ENCODE peak calls at places on chromosomes 12 and 14, in seven cellular contexts. One of them, this sample, is unnamed.

GRCh38 chr12:97837401-97837800 is 374.8 kb downstream of the RMST start:
- DNase-seq in NCI-H1417 treated with DMSO at 0.1 percent for 48 hours: no peak
- DNase-seq in coronary artery: no peak
- DNase-seq in Karpas-422: no peak
- DNase-seq in psoas muscle: no peak
- DNase-seq in CD4-positive, alpha-beta T cell: no peak
- DNase-seq in activated naive CD8-positive, alpha-beta T cell treated with anti-CD3 and anti-CD28 coated beads, Interleukin-2, amount 10 ng/mL, durations not matched to agents 7 days and 5 days: no peak
- DNase-seq in this sample: no peak

GRCh38 chr12:108173160-108173559 is 44.1 kb downstream of the WSCD2 start:
- DNase-seq in coronary artery: no peak
- DNase-seq in activated naive CD8-positive, alpha-beta T cell treated with anti-CD3 and anti-CD28 coated beads, Interleukin-2, amount 10 ng/mL, durations not matched to agents 7 days and 5 days: no peak
- DNase-seq in NCI-H1417 treated with DMSO at 0.1 percent for 48 hours: no peak
- DNase-seq in CD4-positive, alpha-beta T cell: no peak
- DNase-seq in psoas muscle: no peak
- DNase-seq in Karpas-422: no peak
- DNase-seq in this sample: no peak

GRCh38 chr14:47442206-47442605 is 233.2 kb downstream of the MDGA2 start:
- DNase-seq in NCI-H1417 treated with DMSO at 0.1 percent for 48 hours: no peak
- DNase-seq in activated naive CD8-positive, alpha-beta T cell treated with anti-CD3 and anti-CD28 coated beads, Interleukin-2, amount 10 ng/mL, durations not matched to agents 7 days and 5 days: no peak
- DNase-seq in CD4-positive, alpha-beta T cell: no peak
- DNase-seq in Karpas-422: no peak
- DNase-seq in psoas muscle: no peak
- DNase-seq in coronary artery: no peak
- DNase-seq in this sample: no peak

GRCh38 chr12:79901506-79901905 is 33.4 kb downstream of the PPP1R12A start:
- DNase-seq in psoas muscle: no peak
- DNase-seq in CD4-positive, alpha-beta T cell: no peak
- DNase-seq in activated naive CD8-positive, alpha-beta T cell treated with anti-CD3 and anti-CD28 coated beads, Interleukin-2, amount 10 ng/mL, durations not matched to agents 7 days and 5 days: no peak
- DNase-seq in Karpas-422: no peak
- DNase-seq in coronary artery: no peak
- DNase-seq in NCI-H1417 treated with DMSO at 0.1 percent for 48 hours: no peak
- DNase-seq in this sample: no peak

GRCh38 chr12:127306604-127307215 is 960.3 kb upstream of the TMEM132C start:
- DNase-seq in NCI-H1417 treated with DMSO at 0.1 percent for 48 hours: no peak
- DNase-seq in psoas muscle: no peak
- DNase-seq in CD4-positive, alpha-beta T cell: no peak
- DNase-seq in Karpas-422: no peak
- DNase-seq in activated naive CD8-positive, alpha-beta T cell treated with anti-CD3 and anti-CD28 coated beads, Interleukin-2, amount 10 ng/mL, durations not matched to agents 7 days and 5 days: no peak
- DNase-seq in coronary artery: no peak
- DNase-seq in this sample: no peak

GRCh38 chr12:130514149-130514551 is 176.5 kb downstream of the PIWIL1 start:
- DNase-seq in Karpas-422: no peak
- DNase-seq in CD4-positive, alpha-beta T cell: no peak
- DNase-seq in coronary artery: no peak
- DNase-seq in NCI-H1417 treated with DMSO at 0.1 percent for 48 hours: peak; percentile 57
- DNase-seq in activated naive CD8-positive, alpha-beta T cell treated with anti-CD3 and anti-CD28 coated beads, Interleukin-2, amount 10 ng/mL, durations not matched to agents 7 days and 5 days: no peak
- DNase-seq in psoas muscle: no peak
- DNase-seq in this sample: no peak

GRCh38 chr12:76890407-76891143 is 11.8 kb upstream of the CSRP2 start:
- DNase-seq in NCI-H1417 treated with DMSO at 0.1 percent for 48 hours: no peak
- DNase-seq in psoas muscle: no peak
- DNase-seq in coronary artery: no peak
- DNase-seq in Karpas-422: no peak
- DNase-seq in activated naive CD8-positive, alpha-beta T cell treated with anti-CD3 and anti-CD28 coated beads, Interleukin-2, amount 10 ng/mL, durations not matched to agents 7 days and 5 days: no peak
- DNase-seq in CD4-positive, alpha-beta T cell: no peak
- DNase-seq in this sample: no peak

GRCh38 chr12:66359300-66359699 is 57.0 kb downstream of the HELB start:
- DNase-seq in coronary artery: no peak
- DNase-seq in psoas muscle: no peak
- DNase-seq in NCI-H1417 treated with DMSO at 0.1 percent for 48 hours: no peak
- DNase-seq in activated naive CD8-positive, alpha-beta T cell treated with anti-CD3 and anti-CD28 coated beads, Interleukin-2, amount 10 ng/mL, durations not matched to agents 7 days and 5 days: no peak
- DNase-seq in CD4-positive, alpha-beta T cell: no peak
- DNase-seq in Karpas-422: no peak
- DNase-seq in this sample: no peak

GRCh38 chr14:103418508-103418818 is 33.2 kb downstream of the MARK3 start:
- DNase-seq in NCI-H1417 treated with DMSO at 0.1 percent for 48 hours: no peak
- DNase-seq in CD4-positive, alpha-beta T cell: no peak
- DNase-seq in activated naive CD8-positive, alpha-beta T cell treated with anti-CD3 and anti-CD28 coated beads, Interleukin-2, amount 10 ng/mL, durations not matched to agents 7 days and 5 days: no peak
- DNase-seq in Karpas-422: no peak
- DNase-seq in coronary artery: no peak
- DNase-seq in psoas muscle: no peak
- DNase-seq in this sample: no peak

GRCh38 chr12:22459872-22460490 is 84.4 kb downstream of the C2CD5 start:
- DNase-seq in Karpas-422: peak; percentile 85
- DNase-seq in CD4-positive, alpha-beta T cell: no peak
- DNase-seq in coronary artery: no peak
- DNase-seq in activated naive CD8-positive, alpha-beta T cell treated with anti-CD3 and anti-CD28 coated beads, Interleukin-2, amount 10 ng/mL, durations not matched to agents 7 days and 5 days: no peak
- DNase-seq in NCI-H1417 treated with DMSO at 0.1 percent for 48 hours: no peak
- DNase-seq in psoas muscle: no peak
- DNase-seq in this sample: no peak

GRCh38 chr12:111757361-111758119 is 9.2 kb upstream of the ALDH2 start:
- DNase-seq in psoas muscle: peak; percentile 64
- DNase-seq in NCI-H1417 treated with DMSO at 0.1 percent for 48 hours: no peak
- DNase-seq in Karpas-422: peak; percentile 89
- DNase-seq in coronary artery: no peak
- DNase-seq in CD4-positive, alpha-beta T cell: no peak
- DNase-seq in activated naive CD8-positive, alpha-beta T cell treated with anti-CD3 and anti-CD28 coated beads, Interleukin-2, amount 10 ng/mL, durations not matched to agents 7 days and 5 days: peak; percentile 52
- DNase-seq in this sample: peak; percentile 66

GRCh38 chr12:50185975-50186663 is 18.9 kb upstream of the CERS5 start:
- DNase-seq in activated naive CD8-positive, alpha-beta T cell treated with anti-CD3 and anti-CD28 coated beads, Interleukin-2, amount 10 ng/mL, durations not matched to agents 7 days and 5 days: no peak
- DNase-seq in psoas muscle: no peak
- DNase-seq in CD4-positive, alpha-beta T cell: no peak
- DNase-seq in Karpas-422: no peak
- DNase-seq in NCI-H1417 treated with DMSO at 0.1 percent for 48 hours: no peak
- DNase-seq in coronary artery: no peak
- DNase-seq in this sample: no peak

GRCh38 chr12:98483621-98484455 is 31.6 kb upstream of the TMPO start:
- DNase-seq in CD4-positive, alpha-beta T cell: no peak
- DNase-seq in coronary artery: no peak
- DNase-seq in psoas muscle: no peak
- DNase-seq in activated naive CD8-positive, alpha-beta T cell treated with anti-CD3 and anti-CD28 coated beads, Interleukin-2, amount 10 ng/mL, durations not matched to agents 7 days and 5 days: no peak
- DNase-seq in Karpas-422: no peak
- DNase-seq in NCI-H1417 treated with DMSO at 0.1 percent for 48 hours: no peak
- DNase-seq in this sample: no peak

GRCh38 chr12:106598003-106598402 is 15.2 kb downstream of the RFX4 start:
- DNase-seq in CD4-positive, alpha-beta T cell: no peak
- DNase-seq in coronary artery: no peak
- DNase-seq in activated naive CD8-positive, alpha-beta T cell treated with anti-CD3 and anti-CD28 coated beads, Interleukin-2, amount 10 ng/mL, durations not matched to agents 7 days and 5 days: no peak
- DNase-seq in psoas muscle: no peak
- DNase-seq in Karpas-422: no peak
- DNase-seq in NCI-H1417 treated with DMSO at 0.1 percent for 48 hours: no peak
- DNase-seq in this sample: no peak

GRCh38 chr12:88298761-88299242 is 156.7 kb downstream of the TMTC3 start:
- DNase-seq in coronary artery: no peak
- DNase-seq in NCI-H1417 treated with DMSO at 0.1 percent for 48 hours: no peak
- DNase-seq in psoas muscle: no peak
- DNase-seq in activated naive CD8-positive, alpha-beta T cell treated with anti-CD3 and anti-CD28 coated beads, Interleukin-2, amount 10 ng/mL, durations not matched to agents 7 days and 5 days: no peak
- DNase-seq in Karpas-422: no peak
- DNase-seq in CD4-positive, alpha-beta T cell: no peak
- DNase-seq in this sample: no peak

GRCh38 chr12:31106101-31106803 is 32.6 kb downstream of the DDX11 start:
- DNase-seq in NCI-H1417 treated with DMSO at 0.1 percent for 48 hours: no peak
- DNase-seq in CD4-positive, alpha-beta T cell: no peak
- DNase-seq in coronary artery: peak; percentile 61
- DNase-seq in activated naive CD8-positive, alpha-beta T cell treated with anti-CD3 and anti-CD28 coated beads, Interleukin-2, amount 10 ng/mL, durations not matched to agents 7 days and 5 days: no peak
- DNase-seq in Karpas-422: no peak
- DNase-seq in psoas muscle: no peak
- DNase-seq in this sample: no peak

GRCh38 chr12:121365416-121366062 is 13.3 kb upstream of the ANAPC5 start:
- DNase-seq in Karpas-422: no peak
- DNase-seq in CD4-positive, alpha-beta T cell: no peak
- DNase-seq in activated naive CD8-positive, alpha-beta T cell treated with anti-CD3 and anti-CD28 coated beads, Interleukin-2, amount 10 ng/mL, durations not matched to agents 7 days and 5 days: no peak
- DNase-seq in NCI-H1417 treated with DMSO at 0.1 percent for 48 hours: no peak
- DNase-seq in psoas muscle: no peak
- DNase-seq in coronary artery: no peak
- DNase-seq in this sample: no peak

GRCh38 chr14:32694795-32695449 is 243.8 kb upstream of the NPAS3 start:
- DNase-seq in NCI-H1417 treated with DMSO at 0.1 percent for 48 hours: peak; percentile 66
- DNase-seq in psoas muscle: no peak
- DNase-seq in coronary artery: no peak
- DNase-seq in activated naive CD8-positive, alpha-beta T cell treated with anti-CD3 and anti-CD28 coated beads, Interleukin-2, amount 10 ng/mL, durations not matched to agents 7 days and 5 days: no peak
- DNase-seq in Karpas-422: no peak
- DNase-seq in CD4-positive, alpha-beta T cell: no peak
- DNase-seq in this sample: no peak

GRCh38 chr12:92041742-92042141 is 103.9 kb downstream of the BTG1 start:
- DNase-seq in activated naive CD8-positive, alpha-beta T cell treated with anti-CD3 and anti-CD28 coated beads, Interleukin-2, amount 10 ng/mL, durations not matched to agents 7 days and 5 days: no peak
- DNase-seq in CD4-positive, alpha-beta T cell: no peak
- DNase-seq in coronary artery: no peak
- DNase-seq in psoas muscle: no peak
- DNase-seq in Karpas-422: no peak
- DNase-seq in NCI-H1417 treated with DMSO at 0.1 percent for 48 hours: no peak
- DNase-seq in this sample: peak; percentile 45

GRCh38 chr12:44076892-44077291 is 241.0 kb downstream of the TMEM117 start:
- DNase-seq in CD4-positive, alpha-beta T cell: no peak
- DNase-seq in Karpas-422: no peak
- DNase-seq in NCI-H1417 treated with DMSO at 0.1 percent for 48 hours: no peak
- DNase-seq in activated naive CD8-positive, alpha-beta T cell treated with anti-CD3 and anti-CD28 coated beads, Interleukin-2, amount 10 ng/mL, durations not matched to agents 7 days and 5 days: no peak
- DNase-seq in psoas muscle: no peak
- DNase-seq in coronary artery: no peak
- DNase-seq in this sample: no peak

GRCh38 chr12:107731376-107731775 is 29.6 kb downstream of the PRDM4 start:
- DNase-seq in CD4-positive, alpha-beta T cell: no peak
- DNase-seq in activated naive CD8-positive, alpha-beta T cell treated with anti-CD3 and anti-CD28 coated beads, Interleukin-2, amount 10 ng/mL, durations not matched to agents 7 days and 5 days: no peak
- DNase-seq in coronary artery: no peak
- DNase-seq in NCI-H1417 treated with DMSO at 0.1 percent for 48 hours: no peak
- DNase-seq in psoas muscle: no peak
- DNase-seq in Karpas-422: no peak
- DNase-seq in this sample: no peak

GRCh38 chr14:89248430-89249295 is 168.4 kb downstream of the FOXN3 start:
- DNase-seq in psoas muscle: no peak
- DNase-seq in activated naive CD8-positive, alpha-beta T cell treated with anti-CD3 and anti-CD28 coated beads, Interleukin-2, amount 10 ng/mL, durations not matched to agents 7 days and 5 days: no peak
- DNase-seq in CD4-positive, alpha-beta T cell: no peak
- DNase-seq in NCI-H1417 treated with DMSO at 0.1 percent for 48 hours: no peak
- DNase-seq in Karpas-422: no peak
- DNase-seq in coronary artery: no peak
- DNase-seq in this sample: no peak

GRCh38 chr12:127479256-127479655 is 787.7 kb upstream of the TMEM132C start:
- DNase-seq in Karpas-422: no peak
- DNase-seq in coronary artery: no peak
- DNase-seq in CD4-positive, alpha-beta T cell: no peak
- DNase-seq in NCI-H1417 treated with DMSO at 0.1 percent for 48 hours: no peak
- DNase-seq in activated naive CD8-positive, alpha-beta T cell treated with anti-CD3 and anti-CD28 coated beads, Interleukin-2, amount 10 ng/mL, durations not matched to agents 7 days and 5 days: no peak
- DNase-seq in psoas muscle: no peak
- DNase-seq in this sample: no peak

GRCh38 chr12:16610743-16611142 is 4.8 kb upstream of the LMO3 start:
- DNase-seq in activated naive CD8-positive, alpha-beta T cell treated with anti-CD3 and anti-CD28 coated beads, Interleukin-2, amount 10 ng/mL, durations not matched to agents 7 days and 5 days: no peak
- DNase-seq in coronary artery: no peak
- DNase-seq in CD4-positive, alpha-beta T cell: no peak
- DNase-seq in Karpas-422: no peak
- DNase-seq in NCI-H1417 treated with DMSO at 0.1 percent for 48 hours: peak; percentile 80
- DNase-seq in psoas muscle: no peak
- DNase-seq in this sample: no peak

GRCh38 chr12:50166776-50167025 is 468 bp downstream of the CERS5 start:
- DNase-seq in NCI-H1417 treated with DMSO at 0.1 percent for 48 hours: no peak
- DNase-seq in psoas muscle: peak; percentile 49
- DNase-seq in activated naive CD8-positive, alpha-beta T cell treated with anti-CD3 and anti-CD28 coated beads, Interleukin-2, amount 10 ng/mL, durations not matched to agents 7 days and 5 days: no peak
- DNase-seq in CD4-positive, alpha-beta T cell: no peak
- DNase-seq in Karpas-422: peak; percentile 82
- DNase-seq in coronary artery: no peak
- DNase-seq in this sample: peak; percentile 54

GRCh38 chr14:54776361-54777001 is 126.1 kb downstream of the GCH1 start:
- DNase-seq in NCI-H1417 treated with DMSO at 0.1 percent for 48 hours: no peak
- DNase-seq in coronary artery: peak; percentile 77
- DNase-seq in Karpas-422: peak; percentile 96
- DNase-seq in CD4-positive, alpha-beta T cell: peak; percentile 14
- DNase-seq in activated naive CD8-positive, alpha-beta T cell treated with anti-CD3 and anti-CD28 coated beads, Interleukin-2, amount 10 ng/mL, durations not matched to agents 7 days and 5 days: peak; percentile 59
- DNase-seq in psoas muscle: peak; percentile 59
- DNase-seq in this sample: peak; percentile 60

GRCh38 chr12:126668961-126669360 is 1598.0 kb upstream of the TMEM132C start:
- DNase-seq in coronary artery: no peak
- DNase-seq in CD4-positive, alpha-beta T cell: no peak
- DNase-seq in NCI-H1417 treated with DMSO at 0.1 percent for 48 hours: no peak
- DNase-seq in psoas muscle: no peak
- DNase-seq in Karpas-422: no peak
- DNase-seq in activated naive CD8-positive, alpha-beta T cell treated with anti-CD3 and anti-CD28 coated beads, Interleukin-2, amount 10 ng/mL, durations not matched to agents 7 days and 5 days: no peak
- DNase-seq in this sample: no peak

GRCh38 chr14:94628578-94628977 is 16.4 kb downstream of the SERPINA3 start:
- DNase-seq in psoas muscle: no peak
- DNase-seq in Karpas-422: no peak
- DNase-seq in CD4-positive, alpha-beta T cell: no peak
- DNase-seq in activated naive CD8-positive, alpha-beta T cell treated with anti-CD3 and anti-CD28 coated beads, Interleukin-2, amount 10 ng/mL, durations not matched to agents 7 days and 5 days: no peak
- DNase-seq in NCI-H1417 treated with DMSO at 0.1 percent for 48 hours: no peak
- DNase-seq in coronary artery: no peak
- DNase-seq in this sample: no peak

GRCh38 chr12:65501093-65501621 is 222.7 kb downstream of the MSRB3 start:
- DNase-seq in psoas muscle: peak; percentile 51
- DNase-seq in activated naive CD8-positive, alpha-beta T cell treated with anti-CD3 and anti-CD28 coated beads, Interleukin-2, amount 10 ng/mL, durations not matched to agents 7 days and 5 days: no peak
- DNase-seq in CD4-positive, alpha-beta T cell: no peak
- DNase-seq in Karpas-422: no peak
- DNase-seq in coronary artery: no peak
- DNase-seq in NCI-H1417 treated with DMSO at 0.1 percent for 48 hours: no peak
- DNase-seq in this sample: no peak

GRCh38 chr12:56110571-56110970 is 5.9 kb upstream of the RPL41 start:
- DNase-seq in coronary artery: no peak
- DNase-seq in activated naive CD8-positive, alpha-beta T cell treated with anti-CD3 and anti-CD28 coated beads, Interleukin-2, amount 10 ng/mL, durations not matched to agents 7 days and 5 days: no peak
- DNase-seq in NCI-H1417 treated with DMSO at 0.1 percent for 48 hours: no peak
- DNase-seq in Karpas-422: no peak
- DNase-seq in psoas muscle: no peak
- DNase-seq in CD4-positive, alpha-beta T cell: no peak
- DNase-seq in this sample: no peak

GRCh38 chr12:95882080-95882479 is 23.3 kb downstream of the SNRPF start:
- DNase-seq in NCI-H1417 treated with DMSO at 0.1 percent for 48 hours: no peak
- DNase-seq in psoas muscle: no peak
- DNase-seq in Karpas-422: no peak
- DNase-seq in coronary artery: no peak
- DNase-seq in activated naive CD8-positive, alpha-beta T cell treated with anti-CD3 and anti-CD28 coated beads, Interleukin-2, amount 10 ng/mL, durations not matched to agents 7 days and 5 days: no peak
- DNase-seq in CD4-positive, alpha-beta T cell: no peak
- DNase-seq in this sample: no peak